ENCODE peak calls at places on chromosome 7, in seven cellular contexts. C is HS-5, E is head of caudate nucleus, M is pancreas, K is T-helper 2 cell, N is endothelial cell of umbilical vein, R is heart left ventricle. W is an unnamed sample.

GRCh38 chr7:95921543-95921942 is 149.2 kb downstream of the DYNC1I1 start:
- DNase-seq in K (no peak), M (no peak), R (no peak), C (peak), E (no peak), N (no peak), W (no peak)

GRCh38 chr7:82559203-82559805 is 115.7 kb upstream of the CACNA2D1 start:
- DNase-seq in N (peak), K (no peak), M (no peak), R (peak), C (no peak), E (peak), W (no peak)

GRCh38 chr7:155051355-155051754 is 18.8 kb upstream of the HTR5A start:
- DNase-seq in E (no peak), N (no peak), M (no peak), R (no peak), K (no peak), C (no peak), W (no peak)

GRCh38 chr7:139918488-139918887 is 89.4 kb downstream of the TBXAS1 start:
- DNase-seq in R (peak), E (no peak), C (no peak), N (no peak), K (no peak), M (no peak), W (no peak)

GRCh38 chr7:45622058-45622457 is 47.9 kb downstream of the ADCY1 start:
- DNase-seq in N (no peak), C (no peak), K (no peak), R (no peak), E (no peak), M (no peak), W (no peak)

GRCh38 chr7:99794585-99795502 is 10.9 kb upstream of the CYP3A4 start:
- DNase-seq in K (no peak), N (no peak), M (peak), C (peak), R (no peak), E (no peak), W (no peak)

GRCh38 chr7:155586843-155587440 is 40.6 kb upstream of the CNPY1 start:
- DNase-seq in M (no peak), R (no peak), E (no peak), C (no peak), N (no peak), K (no peak), W (no peak)

GRCh38 chr7:16644987-16645592 is 464 bp downstream of the ANKMY2 start:
- DNase-seq in M (no peak), C (peak), R (peak), E (no peak), N (no peak), K (peak), W (no peak)

GRCh38 chr7:30285067-30285530 is 702 bp downstream of the ZNRF2 start:
- DNase-seq in C (no peak), E (no peak), M (peak), R (no peak), K (peak), N (no peak), W (no peak)

GRCh38 chr7:128053023-128053422 is 21.8 kb upstream of the LRRC4 start:
- DNase-seq in M (no peak), N (peak), K (no peak), C (no peak), E (no peak), R (no peak), W (peak)

GRCh38 chr7:30755384-30756154 is 3.6 kb downstream of the INMT start:
- DNase-seq in K (no peak), R (peak), M (no peak), E (peak), C (no peak), N (no peak), W (peak)

GRCh38 chr7:131355917-131356777 is 28.5 kb downstream of the MKLN1 start:
- DNase-seq in N (no peak), C (no peak), R (peak), K (no peak), M (no peak), E (no peak), W (no peak)

GRCh38 chr7:121275204-121275603 is 53.6 kb upstream of the WNT16 start:
- DNase-seq in M (no peak), K (no peak), N (no peak), R (no peak), C (no peak), E (no peak), W (no peak)

GRCh38 chr7:45193868-45194267 is 36.3 kb downstream of the RAMP3 start:
- DNase-seq in E (no peak), K (no peak), M (no peak), R (peak), C (no peak), N (no peak), W (no peak)

GRCh38 chr7:90192876-90193765 is 18.4 kb upstream of the STEAP2 start:
- DNase-seq in M (no peak), C (no peak), R (no peak), E (no peak), N (peak), K (no peak), W (no peak)

GRCh38 chr7:134885967-134886352 is 100.3 kb upstream of the AGBL3 start:
- DNase-seq in K (no peak), M (no peak), N (no peak), C (peak), R (no peak), E (no peak), W (no peak)

GRCh38 chr7:25261545-25262135 is 33.4 kb upstream of the NPVF start:
- DNase-seq in N (no peak), R (no peak), E (no peak), K (no peak), C (no peak), M (no peak), W (no peak)

GRCh38 chr7:51222916-51223315 is 93.7 kb downstream of the COBL start:
- DNase-seq in E (no peak), M (no peak), N (no peak), C (no peak), R (no peak), K (no peak), W (no peak)

GRCh38 chr7:149822353-149822943 is 15.7 kb upstream of the ZNF862 start:
- DNase-seq in E (no peak), R (peak), N (no peak), C (no peak), K (no peak), M (no peak), W (no peak)

GRCh38 chr7:95867309-95867708 is 95.0 kb downstream of the DYNC1I1 start:
- DNase-seq in C (no peak), K (no peak), R (no peak), E (no peak), N (no peak), M (peak), W (no peak)

GRCh38 chr7:127029823-127030222 is 222.9 kb downstream of the GRM8 start:
- DNase-seq in E (no peak), N (no peak), R (no peak), K (no peak), M (no peak), C (no peak), W (no peak)

W was measured in cerebellar nuclear complex.